ENCODE peak calls at places on chromosomes 13 and 19, in seven cellular contexts. One of them, this sample, is unnamed.

GRCh38 chr13:76720416-76720815 is 165.8 kb downstream of the KCTD12 start:
- DNase-seq in H9: no peak
- DNase-seq in IMR-90: no peak
- DNase-seq in mesenchymal stem cell: no peak
- DNase-seq in trophoblast cell: no peak
- DNase-seq in mesendoderm: no peak
- DNase-seq in neuronal stem cell: no peak
- DNase-seq in this sample: no peak

GRCh38 chr13:22061371-22061805 is 390.5 kb downstream of the FGF9 start:
- DNase-seq in trophoblast cell: peak
- DNase-seq in IMR-90: no peak
- DNase-seq in neuronal stem cell: no peak
- DNase-seq in H9: peak
- DNase-seq in mesenchymal stem cell: no peak
- DNase-seq in mesendoderm: peak
- DNase-seq in this sample: no peak

GRCh38 chr19:46471778-46472543 is 598 bp upstream of the PNMA8A start:
- DNase-seq in IMR-90: no peak
- DNase-seq in mesenchymal stem cell: peak
- DNase-seq in trophoblast cell: no peak
- DNase-seq in neuronal stem cell: no peak
- DNase-seq in mesendoderm: no peak
- DNase-seq in H9: no peak
- DNase-seq in this sample: no peak

GRCh38 chr19:40717325-40717879 is 490 bp downstream of the ITPKC start:
- DNase-seq in IMR-90: no peak
- DNase-seq in neuronal stem cell: no peak
- DNase-seq in trophoblast cell: no peak
- DNase-seq in H9: no peak
- DNase-seq in mesenchymal stem cell: no peak
- DNase-seq in mesendoderm: no peak
- DNase-seq in this sample: no peak

GRCh38 chr19:6069268-6069771 is 41.0 kb downstream of the RFX2 start:
- DNase-seq in neuronal stem cell: no peak
- DNase-seq in H9: no peak
- DNase-seq in mesenchymal stem cell: no peak
- DNase-seq in mesendoderm: no peak
- DNase-seq in IMR-90: no peak
- DNase-seq in trophoblast cell: no peak
- DNase-seq in this sample: no peak

GRCh38 chr13:72696590-72696989 is 30.8 kb downstream of the MZT1 start:
- DNase-seq in trophoblast cell: peak
- DNase-seq in mesendoderm: no peak
- DNase-seq in H9: no peak
- DNase-seq in mesenchymal stem cell: peak
- DNase-seq in IMR-90: peak
- DNase-seq in neuronal stem cell: no peak
- DNase-seq in this sample: no peak

GRCh38 chr19:46529622-46530451 is 34.2 kb upstream of the PNMA8B start:
- DNase-seq in H9: peak
- DNase-seq in trophoblast cell: peak
- DNase-seq in mesendoderm: peak
- DNase-seq in IMR-90: peak
- DNase-seq in neuronal stem cell: peak
- DNase-seq in mesenchymal stem cell: peak
- DNase-seq in this sample: no peak

GRCh38 chr19:16473875-16474397 is 2.2 kb upstream of the EPS15L1 start:
- DNase-seq in mesendoderm: no peak
- DNase-seq in mesenchymal stem cell: no peak
- DNase-seq in trophoblast cell: no peak
- DNase-seq in IMR-90: no peak
- DNase-seq in H9: no peak
- DNase-seq in neuronal stem cell: no peak
- DNase-seq in this sample: no peak

GRCh38 chr19:44549507-44549906 is 20.0 kb upstream of the CEACAM20 start:
- DNase-seq in mesenchymal stem cell: no peak
- DNase-seq in H9: no peak
- DNase-seq in mesendoderm: no peak
- DNase-seq in IMR-90: no peak
- DNase-seq in neuronal stem cell: no peak
- DNase-seq in trophoblast cell: no peak
- DNase-seq in this sample: no peak

GRCh38 chr19:15551183-15552004 is 43.1 kb downstream of the CYP4F22 start:
- DNase-seq in mesenchymal stem cell: no peak
- DNase-seq in neuronal stem cell: no peak
- DNase-seq in mesendoderm: peak
- DNase-seq in IMR-90: no peak
- DNase-seq in H9: peak
- DNase-seq in trophoblast cell: peak
- DNase-seq in this sample: no peak

GRCh38 chr13:44273991-44274810 is 99.4 kb upstream of the SERP2 start:
- DNase-seq in trophoblast cell: peak
- DNase-seq in neuronal stem cell: no peak
- DNase-seq in mesendoderm: no peak
- DNase-seq in IMR-90: peak
- DNase-seq in H9: no peak
- DNase-seq in mesenchymal stem cell: peak
- DNase-seq in this sample: no peak

GRCh38 chr13:23953860-23954512 is 56.7 kb upstream of the C1QTNF9B start:
- DNase-seq in H9: no peak
- DNase-seq in neuronal stem cell: no peak
- DNase-seq in mesenchymal stem cell: no peak
- DNase-seq in IMR-90: no peak
- DNase-seq in mesendoderm: no peak
- DNase-seq in trophoblast cell: no peak
- DNase-seq in this sample: no peak

GRCh38 chr13:66503890-66504289 is 726.2 kb downstream of the PCDH9 start:
- DNase-seq in neuronal stem cell: peak
- DNase-seq in trophoblast cell: no peak
- DNase-seq in IMR-90: no peak
- DNase-seq in mesenchymal stem cell: no peak
- DNase-seq in mesendoderm: peak
- DNase-seq in H9: no peak
- DNase-seq in this sample: no peak

GRCh38 chr19:32971715-32972540 is at the start of the genes CEP89 and FAAP24:
- DNase-seq in IMR-90: peak
- DNase-seq in H9: peak
- DNase-seq in trophoblast cell: peak
- DNase-seq in mesendoderm: peak
- DNase-seq in mesenchymal stem cell: peak
- DNase-seq in neuronal stem cell: peak
- DNase-seq in this sample: peak

GRCh38 chr19:32971012-32971595 is 654 bp downstream of the CEP89 start:
- DNase-seq in neuronal stem cell: no peak
- DNase-seq in H9: no peak
- DNase-seq in mesendoderm: no peak
- DNase-seq in IMR-90: no peak
- DNase-seq in mesenchymal stem cell: no peak
- DNase-seq in trophoblast cell: no peak
- DNase-seq in this sample: no peak

GRCh38 chr19:32969549-32969948 is 2.2 kb downstream of the CEP89 start:
- DNase-seq in trophoblast cell: no peak
- DNase-seq in mesenchymal stem cell: no peak
- DNase-seq in IMR-90: no peak
- DNase-seq in mesendoderm: no peak
- DNase-seq in neuronal stem cell: no peak
- DNase-seq in H9: no peak
- DNase-seq in this sample: no peak

DNA sequence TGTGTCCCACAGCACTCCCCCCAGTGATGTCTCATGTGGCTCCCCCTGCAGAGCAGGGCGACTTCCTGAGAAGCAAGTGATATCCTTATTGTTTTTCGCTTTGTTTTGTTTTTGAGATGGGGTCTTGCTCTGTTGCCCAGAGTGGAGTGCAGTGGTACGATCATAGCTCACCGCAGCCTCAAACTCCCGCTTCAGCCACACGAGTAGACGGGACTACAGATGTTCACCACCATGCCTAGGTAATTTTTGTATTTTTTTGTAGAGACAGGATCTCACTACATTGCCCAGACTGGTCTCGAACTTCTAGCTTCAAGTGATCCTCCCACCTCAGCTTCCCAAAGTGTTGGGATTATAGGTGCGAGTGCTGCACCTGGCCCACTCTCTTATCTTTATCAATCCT is 5.0 kb downstream of the CEP89 start:
- DNase-seq in neuronal stem cell: no peak
- DNase-seq in H9: no peak
- DNase-seq in mesenchymal stem cell: no peak
- DNase-seq in IMR-90: no peak
- DNase-seq in trophoblast cell: no peak
- DNase-seq in mesendoderm: no peak
- DNase-seq in this sample: no peak
- H3K18ac ChIP-seq in neuronal stem cell: no peak
- H3K18ac ChIP-seq in H9: no peak
- H3K18ac ChIP-seq in mesenchymal stem cell: no peak
- H3K18ac ChIP-seq in IMR-90: no peak
- H3K18ac ChIP-seq in trophoblast cell: no peak
- H3K18ac ChIP-seq in mesendoderm: no peak
- H3K18ac ChIP-seq in this sample: no peak

GRCh38 chr19:39098365-39099269 is 14.4 kb downstream of the ACP7 start:
- DNase-seq in H9: no peak
- DNase-seq in mesendoderm: no peak
- DNase-seq in trophoblast cell: no peak
- DNase-seq in IMR-90: no peak
- DNase-seq in neuronal stem cell: no peak
- DNase-seq in mesenchymal stem cell: no peak
- DNase-seq in this sample: no peak
- H3K18ac ChIP-seq in H9: no peak
- H3K18ac ChIP-seq in mesendoderm: no peak
- H3K18ac ChIP-seq in trophoblast cell: no peak
- H3K18ac ChIP-seq in IMR-90: no peak
- H3K18ac ChIP-seq in neuronal stem cell: no peak
- H3K18ac ChIP-seq in mesenchymal stem cell: no peak
- H3K18ac ChIP-seq in this sample: no peak

GRCh38 chr19:36672368-36672767 is 5.7 kb upstream of the ZNF461 start:
- DNase-seq in mesendoderm: no peak
- DNase-seq in IMR-90: no peak
- DNase-seq in H9: no peak
- DNase-seq in trophoblast cell: no peak
- DNase-seq in mesenchymal stem cell: no peak
- DNase-seq in neuronal stem cell: no peak
- DNase-seq in this sample: no peak

GRCh38 chr19:36668646-36669045 is 2.0 kb upstream of the ZNF461 start:
- DNase-seq in IMR-90: no peak
- DNase-seq in trophoblast cell: no peak
- DNase-seq in mesendoderm: no peak
- DNase-seq in mesenchymal stem cell: no peak
- DNase-seq in neuronal stem cell: no peak
- DNase-seq in H9: no peak
- DNase-seq in this sample: no peak

GRCh38 chr19:36679455-36679854 is 8.0 kb upstream of the ZNF567 start:
- DNase-seq in mesenchymal stem cell: no peak
- DNase-seq in mesendoderm: no peak
- DNase-seq in H9: no peak
- DNase-seq in IMR-90: no peak
- DNase-seq in neuronal stem cell: no peak
- DNase-seq in trophoblast cell: no peak
- DNase-seq in this sample: no peak

GRCh38 chr19:36674201-36674600 is 7.6 kb upstream of the ZNF461 start:
- DNase-seq in IMR-90: no peak
- DNase-seq in H9: no peak
- DNase-seq in mesenchymal stem cell: no peak
- DNase-seq in neuronal stem cell: no peak
- DNase-seq in mesendoderm: no peak
- DNase-seq in trophoblast cell: no peak
- DNase-seq in this sample: no peak
- H3K18ac ChIP-seq in IMR-90: no peak
- H3K18ac ChIP-seq in H9: no peak
- H3K18ac ChIP-seq in mesenchymal stem cell: no peak
- H3K18ac ChIP-seq in neuronal stem cell: no peak
- H3K18ac ChIP-seq in mesendoderm: no peak
- H3K18ac ChIP-seq in trophoblast cell: no peak
- H3K18ac ChIP-seq in this sample: no peak

GRCh38 chr19:7371001-7371400 is 22.3 kb downstream of the ARHGEF18 start:
- DNase-seq in neuronal stem cell: no peak
- DNase-seq in mesenchymal stem cell: no peak
- DNase-seq in IMR-90: no peak
- DNase-seq in mesendoderm: no peak
- DNase-seq in trophoblast cell: peak
- DNase-seq in H9: no peak
- DNase-seq in this sample: no peak

GRCh38 chr19:7372810-7373209 is 24.1 kb downstream of the ARHGEF18 start:
- DNase-seq in H9: no peak
- DNase-seq in neuronal stem cell: no peak
- DNase-seq in trophoblast cell: no peak
- DNase-seq in mesenchymal stem cell: no peak
- DNase-seq in IMR-90: no peak
- DNase-seq in mesendoderm: no peak
- DNase-seq in this sample: no peak

GRCh38 chr19:7370546-7370945 is 21.8 kb downstream of the ARHGEF18 start:
- DNase-seq in trophoblast cell: peak
- DNase-seq in H9: no peak
- DNase-seq in mesendoderm: no peak
- DNase-seq in neuronal stem cell: no peak
- DNase-seq in IMR-90: no peak
- DNase-seq in mesenchymal stem cell: no peak
- DNase-seq in this sample: no peak

GRCh38 chr19:7366701-7367420 is 18.1 kb downstream of the ARHGEF18 start:
- DNase-seq in H9: no peak
- DNase-seq in IMR-90: peak
- DNase-seq in mesenchymal stem cell: peak
- DNase-seq in mesendoderm: peak
- DNase-seq in trophoblast cell: peak
- DNase-seq in neuronal stem cell: no peak
- DNase-seq in this sample: no peak

GRCh38 chr19:7368456-7368855 is 19.7 kb downstream of the ARHGEF18 start:
- DNase-seq in mesenchymal stem cell: peak
- DNase-seq in mesendoderm: no peak
- DNase-seq in IMR-90: no peak
- DNase-seq in trophoblast cell: no peak
- DNase-seq in H9: no peak
- DNase-seq in neuronal stem cell: no peak
- DNase-seq in this sample: no peak
- H3K18ac ChIP-seq in mesenchymal stem cell: peak
- H3K18ac ChIP-seq in mesendoderm: no peak
- H3K18ac ChIP-seq in IMR-90: no peak
- H3K18ac ChIP-seq in trophoblast cell: no peak
- H3K18ac ChIP-seq in H9: no peak
- H3K18ac ChIP-seq in neuronal stem cell: peak
- H3K18ac ChIP-seq in this sample: no peak

This sample was measured in H1.